ENCODE peak calls at places on chromosomes 3 and 15, in eight cellular contexts. Y is HL-60, C is AG09309, H is astrocyte of the spinal cord, Z is GM23248, Q is cardiac fibroblast, W is endothelial cell of umbilical vein, B is stomach. N is an unnamed sample.

GRCh38 chr3:39383913-39384664 is 919 bp downstream of the SLC25A38 start:
- DNase-seq in B (peak), Y (peak), W (peak), Z (peak), C (peak), H (peak), Q (peak), N (peak)

GRCh38 chr3:160486459-160486869 is 36.9 kb upstream of the TRIM59 start:
- DNase-seq in Y (no peak), C (peak), Q (peak), B (no peak), Z (peak), H (peak), W (peak), N (no peak)

GRCh38 chr3:32855350-32855953 is 37.7 kb downstream of the TRIM71 start:
- DNase-seq in B (no peak), Y (no peak), W (no peak), Q (no peak), H (no peak), Z (no peak), C (no peak), N (no peak)

GRCh38 chr3:16512435-16513140 is 911 bp downstream of the RFTN1 start:
- DNase-seq in H (peak), Z (peak), W (peak), Q (peak), B (peak), C (no peak), Y (peak), N (no peak)

GRCh38 chr3:190076138-190076537 is 44.6 kb downstream of the P3H2 start:
- DNase-seq in C (no peak), B (no peak), Z (peak), H (no peak), Q (no peak), W (peak), Y (no peak), N (no peak)

GRCh38 chr3:18224406-18224805 is 200.7 kb downstream of the SATB1 start:
- DNase-seq in B (no peak), C (no peak), Y (peak), Z (no peak), Q (no peak), W (no peak), H (no peak), N (no peak)

GRCh38 chr3:147816770-147817169 is 407.6 kb downstream of the ZIC1 start:
- DNase-seq in W (peak), Q (peak), B (no peak), Y (no peak), H (peak), Z (peak), C (no peak), N (peak)

GRCh38 chr3:40079203-40079844 is 230.2 kb upstream of the EIF1B start:
- DNase-seq in C (peak), B (no peak), Q (peak), H (peak), Z (peak), W (no peak), Y (no peak), N (peak)

GRCh38 chr3:26718295-26718694 is 95.7 kb downstream of the LRRC3B start:
- DNase-seq in W (no peak), B (no peak), Z (no peak), C (no peak), Q (no peak), Y (no peak), H (no peak), N (no peak)

GRCh38 chr3:157127268-157127667 is 32.7 kb downstream of the CCNL1 start:
- DNase-seq in Y (no peak), Z (no peak), C (no peak), H (no peak), W (no peak), B (no peak), Q (no peak), N (no peak)

GRCh38 chr3:179398574-179399249 is 51.2 kb downstream of the MFN1 start:
- DNase-seq in Z (peak), C (peak), H (peak), B (no peak), W (no peak), Y (no peak), Q (peak), N (no peak)

GRCh38 chr3:138331143-138331894 is 1.7 kb upstream of the NME9 start:
- DNase-seq in C (no peak), Y (no peak), Q (peak), H (no peak), Z (peak), W (no peak), B (no peak), N (no peak)

GRCh38 chr3:127172211-127172610 is 20.7 kb upstream of the PRR23E start:
- DNase-seq in B (no peak), Z (no peak), H (no peak), C (no peak), Y (no peak), W (no peak), Q (no peak), N (no peak)
- H3K4me3 ChIP-seq in B (no peak), Z (no peak), H (no peak), C (no peak), Y (no peak), W (no peak), Q (no peak), N (no peak)

DNA sequence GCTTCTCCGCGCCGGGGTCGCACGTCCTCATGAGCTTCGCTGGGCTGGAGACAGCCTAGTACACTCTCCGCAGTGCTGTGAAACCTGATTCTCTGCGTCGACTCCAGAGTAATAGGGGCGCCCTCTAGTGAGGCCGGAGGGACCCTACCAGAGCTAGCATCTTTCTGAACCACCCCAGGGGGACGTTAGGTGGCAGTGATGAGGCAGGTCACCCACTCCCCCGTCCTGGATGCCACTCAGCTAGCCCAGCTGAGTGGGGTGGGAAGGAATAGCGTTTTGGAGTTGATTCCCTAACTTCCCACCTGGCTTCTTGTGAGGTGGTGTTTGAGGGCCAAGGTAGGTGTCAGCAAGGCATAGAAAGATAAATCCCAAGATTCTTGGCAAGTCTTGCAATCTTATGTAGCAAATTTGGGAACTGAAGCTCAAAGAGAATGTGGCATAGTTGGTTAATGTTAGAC is 4.0 kb downstream of the DUOXA2 start:
- DNase-seq in C (peak), Y (peak), Q (peak), W (peak), B (peak), H (peak), Z (peak), N (peak)
- H3K4me3 ChIP-seq in C (no peak), Y (no peak), Q (no peak), W (no peak), B (peak), H (no peak), Z (peak), N (peak)

DNA sequence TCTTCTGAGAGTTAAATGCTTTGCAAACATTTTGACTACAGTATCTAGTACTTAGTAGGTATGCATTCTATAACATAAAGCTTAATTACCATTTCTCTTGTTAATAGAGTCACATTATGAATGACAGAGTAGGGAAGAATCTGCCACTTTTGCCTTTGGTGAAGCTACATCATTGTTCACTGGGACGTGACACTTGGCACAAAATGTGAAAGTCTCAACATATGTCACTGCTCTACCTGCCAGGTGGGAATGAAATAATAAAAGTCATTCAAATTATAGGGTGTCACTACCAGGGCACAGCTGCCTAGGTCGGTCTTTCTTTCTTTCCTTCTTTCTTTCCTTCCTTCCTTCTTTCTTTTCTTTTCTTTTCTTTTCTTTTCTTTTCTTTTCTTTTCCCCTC is 17.6 kb downstream of the GPR87 start:
- DNase-seq in Y (no peak), Q (no peak), B (no peak), W (no peak), C (no peak), H (no peak), Z (no peak), N (no peak)
- H3K4me3 ChIP-seq in Y (no peak), Q (no peak), B (no peak), W (no peak), C (no peak), H (no peak), Z (no peak), N (no peak)

GRCh38 chr3:135965129-135965505 is 411 bp upstream of the PPP2R3A start:
- DNase-seq in Y (no peak), Q (no peak), H (peak), Z (no peak), B (no peak), C (no peak), W (no peak), N (no peak)
- H3K4me3 ChIP-seq in Y (no peak), Q (peak), H (peak), Z (peak), B (peak), C (peak), W (no peak), N (peak)

GRCh38 chr3:142876417-142876816 is 12.5 kb downstream of the PCOLCE2 start:
- DNase-seq in Y (no peak), Q (no peak), B (no peak), H (no peak), W (no peak), Z (no peak), C (no peak), N (no peak)
- H3K4me3 ChIP-seq in Y (no peak), Q (no peak), B (no peak), H (no peak), W (no peak), Z (no peak), C (no peak), N (no peak)